ENCODE peak calls at places on chromosomes 16 and 17, in four cellular contexts. T is iris pigment epithelial cell, B is NCI-H2081, M is ascending aorta. F is an unnamed sample.

GRCh38 chr16:23362460-23363317 is 60.6 kb downstream of the SCNN1B start:
- DNase-seq in B (peak; percentile 29), M (no peak), T (no peak), F (no peak)

GRCh38 chr17:37446027-37446426 is 39.3 kb downstream of the TADA2A start:
- DNase-seq in M (no peak), B (no peak), T (peak; percentile 43), F (no peak)

GRCh38 chr16:76164970-76165558 is 112.1 kb upstream of the CNTNAP4 start:
- DNase-seq in B (no peak), T (no peak), M (no peak), F (no peak)

GRCh38 chr16:29779474-29779873 is 1.4 kb downstream of the ZG16 start:
- DNase-seq in M (no peak), T (no peak), B (no peak), F (no peak)

GRCh38 chr17:77527836-77528505 is 387.2 kb downstream of the SEC14L1 start:
- DNase-seq in T (no peak), M (no peak), B (no peak), F (no peak)

GRCh38 chr16:52383071-52383470 is 163.9 kb downstream of the TOX3 start:
- DNase-seq in B (no peak), M (no peak), T (no peak), F (no peak)

GRCh38 chr17:19378416-19379293 is at the start of gene MAPK7:
- DNase-seq in M (no peak), B (peak; percentile 43), T (no peak), F (peak; percentile 22)

GRCh38 chr16:88920618-88921602 is 54.5 kb upstream of the PABPN1L start:
- DNase-seq in B (peak; percentile 13), T (peak; percentile 59), M (no peak), F (peak; percentile 13)

GRCh38 chr16:86740817-86741799 is 162.8 kb downstream of the FOXL1 start:
- DNase-seq in M (peak; percentile 60), T (peak; percentile 84), B (no peak), F (peak; percentile 94)

GRCh38 chr17:8226536-8227237 is 16.3 kb upstream of the AURKB start:
- DNase-seq in B (no peak), T (peak; percentile 84), M (peak; percentile 38), F (peak; percentile 97)

F was measured in mesenchymal stem cell.